ENCODE peak calls at places on chromosomes 11 and 22, in nine cellular contexts. C, P, T, S, Q, M, L, J and U are unnamed samples.

GRCh38 chr11:391117-392017 is 2.6 kb upstream of the PKP3 start:
- DNase-seq in C (no peak), P (no peak), T (no peak), S (no peak), Q (no peak), M (no peak), L (no peak), J (no peak), U (no peak)

GRCh38 chr11:111735262-111736116 is 30.7 kb downstream of the PPP2R1B start:
- DNase-seq in C (peak; percentile 77), P (peak; percentile 67), T (peak; percentile 90), S (no peak), Q (peak; percentile 62), M (no peak), L (peak; percentile 89), J (peak; percentile 97), U (peak; percentile 93)

GRCh38 chr11:27830206-27830605 is 130.0 kb upstream of the BDNF start:
- DNase-seq in C (no peak), P (no peak), T (no peak), S (no peak), Q (no peak), M (no peak), L (no peak), J (no peak), U (no peak)

GRCh38 chr11:78069465-78069864 is 5.8 kb downstream of the THRSP start:
- DNase-seq in C (no peak), P (no peak), T (no peak), S (no peak), Q (no peak), M (no peak), L (no peak), J (no peak), U (no peak)

GRCh38 chr11:116432301-116432700 is 340.5 kb downstream of the BUD13 start:
- DNase-seq in C (no peak), P (no peak), T (no peak), S (no peak), Q (no peak), M (no peak), L (no peak), J (no peak), U (no peak)

GRCh38 chr11:92332986-92333385 is 108.4 kb downstream of the FAT3 start:
- DNase-seq in C (no peak), P (no peak), T (no peak), S (no peak), Q (no peak), M (no peak), L (no peak), J (no peak), U (no peak)

GRCh38 chr22:43162412-43163150 is 11.2 kb downstream of the TSPO start:
- DNase-seq in C (no peak), P (no peak), T (no peak), S (no peak), Q (no peak), M (no peak), L (no peak), J (peak; percentile 74), U (no peak)

GRCh38 chr22:45638834-45639746 is 32.5 kb upstream of the ATXN10 start:
- DNase-seq in C (no peak), P (no peak), T (peak; percentile 56), S (no peak), Q (no peak), M (no peak), L (peak; percentile 73), J (peak; percentile 93), U (no peak)

GRCh38 chr11:102446606-102447005 is 6.0 kb downstream of the TMEM123 start:
- DNase-seq in C (no peak), P (no peak), T (no peak), S (no peak), Q (no peak), M (no peak), L (no peak), J (peak; percentile 81), U (no peak)

DNA sequence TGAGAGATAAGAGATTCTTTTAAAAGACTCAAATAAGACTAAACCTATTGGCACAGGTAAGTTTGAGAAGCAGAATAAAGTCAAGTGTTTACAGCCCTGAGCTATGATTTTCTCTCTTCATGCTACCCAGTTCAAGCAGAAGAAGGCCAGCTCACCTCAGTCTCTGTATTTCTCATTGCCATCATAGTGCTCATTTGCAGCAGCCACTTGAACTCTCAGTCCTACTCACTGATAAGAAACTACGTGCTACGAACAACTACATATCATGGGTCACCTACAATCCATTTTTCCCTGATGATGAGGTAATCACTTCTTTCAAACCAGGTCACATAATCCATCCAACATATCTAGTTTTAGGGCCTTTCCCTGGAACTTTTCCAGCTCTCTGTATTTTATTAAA is 617.5 kb downstream of the JRKL start:
- DNase-seq in C (no peak), P (no peak), T (no peak), S (no peak), Q (no peak), M (no peak), L (no peak), J (no peak), U (no peak)
- H3K27ac ChIP-seq in C (no peak overlapping the region), P (no peak overlapping the region), T (no peak overlapping the region), S (no peak overlapping the region), Q (no peak overlapping the region), M (no peak overlapping the region), L (no peak overlapping the region), J (no peak overlapping the region), U (no peak overlapping the region)

GRCh38 chr11:10567466-10567865 is 999 bp downstream of the LYVE1 start:
- DNase-seq in C (no peak), P (no peak), T (no peak), S (no peak), Q (no peak), M (no peak), L (no peak), J (no peak), U (no peak)
- H3K27ac ChIP-seq in C (peak overlapping the region; percentile 61), P (peak overlapping the region; percentile 86), T (no peak overlapping the region), S (no peak overlapping the region), Q (no peak overlapping the region), M (no peak overlapping the region), L (peak overlapping the region; percentile 42), J (no peak overlapping the region), U (peak overlapping the region; percentile 61)

DNA sequence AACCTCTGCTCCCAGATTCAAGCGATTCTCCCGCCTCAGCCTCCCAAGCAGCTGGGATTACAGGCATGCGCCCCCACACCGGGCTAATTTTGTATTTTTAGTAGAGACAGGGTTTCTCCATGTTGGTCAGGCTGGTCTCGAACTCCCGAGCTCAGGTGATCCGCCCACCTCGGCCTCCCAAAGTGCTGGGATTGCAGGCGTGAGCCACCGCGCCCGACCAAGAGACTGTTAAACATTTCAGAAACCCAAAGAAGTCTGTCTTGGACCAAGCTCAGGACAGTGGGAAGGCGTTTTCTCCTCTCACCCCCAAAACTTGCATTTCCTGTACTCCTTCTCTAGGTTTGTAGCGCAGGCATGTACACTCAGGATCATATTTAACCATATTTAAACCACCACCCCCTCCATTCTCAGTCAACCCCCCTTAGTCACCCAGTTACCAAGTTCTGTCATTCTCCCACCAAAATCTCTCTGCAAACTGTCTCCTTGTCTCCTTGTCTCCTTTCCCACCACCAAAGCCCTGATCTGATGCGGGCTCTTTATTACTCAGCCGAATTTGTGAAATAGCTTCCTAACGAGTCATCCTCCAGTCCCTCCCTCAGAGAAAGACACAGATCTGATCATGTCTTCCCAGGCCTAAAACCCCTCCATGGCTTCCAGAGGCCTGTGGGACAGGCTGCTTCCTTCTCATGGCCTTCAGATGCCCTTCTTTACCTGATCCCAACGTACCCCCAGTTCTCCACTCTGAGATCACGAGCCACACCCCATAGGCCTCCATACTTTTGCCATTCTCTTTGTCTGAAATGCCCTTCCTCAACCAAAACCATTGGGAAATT is 29.0 kb upstream of the CREB3L1 start:
- DNase-seq in C (no peak), P (no peak), T (no peak), S (no peak), Q (no peak), M (no peak), L (no peak), J (peak; percentile 97), U (no peak)
- H3K27ac ChIP-seq in C (no peak overlapping the region), P (no peak overlapping the region), T (no peak overlapping the region), S (no peak overlapping the region), Q (no peak overlapping the region), M (no peak overlapping the region), L (no peak overlapping the region), J (peak overlapping the region; percentile 100), U (no peak overlapping the region)

GRCh38 chr22:25153961-25154685 is 45.5 kb upstream of the CRYBB3 start:
- DNase-seq in C (no peak), P (no peak), T (peak; percentile 25), S (peak; percentile 41), Q (peak; percentile 39), M (no peak), L (peak; percentile 77), J (peak; percentile 90), U (no peak)
- H3K27ac ChIP-seq in C (no peak overlapping the region), P (no peak overlapping the region), T (no peak overlapping the region), S (peak overlapping the region; percentile 13), Q (peak overlapping the region; percentile 56), M (no peak overlapping the region), L (peak overlapping the region; percentile 69), J (no peak overlapping the region), U (peak overlapping the region; percentile 81)